ENCODE peak calls at places on chromosomes 5 and 9, in nine cellular contexts. G is OCI-LY7, C is endothelial cell, I is GM10248, F is psoas muscle, U is heart right ventricle, V is tibial artery, D is Caco-2, K is A673. Q is an unnamed sample.

GRCh38 chr5:111744455-111744854 is 12.5 kb downstream of the NREP start:
- DNase-seq in U (no peak), F (no peak), C (no peak), V (no peak), K (no peak), D (no peak), G (no peak), I (no peak), Q (no peak)

GRCh38 chr9:89952401-89952800 is 347.6 kb downstream of the GADD45G start:
- DNase-seq in I (no peak), D (no peak), U (no peak), K (no peak), C (no peak), V (no peak), G (no peak), F (no peak), Q (peak)

GRCh38 chr5:9765421-9765820 is 135.3 kb upstream of the TAS2R1 start:
- DNase-seq in K (no peak), F (no peak), G (no peak), V (no peak), C (no peak), I (no peak), D (no peak), U (no peak), Q (no peak)

GRCh38 chr5:132759114-132760042 is 12.2 kb downstream of the CCNI2 start:
- DNase-seq in F (no peak), D (peak), G (no peak), K (no peak), V (no peak), I (no peak), C (peak), U (no peak), Q (no peak)

GRCh38 chr5:65127181-65127901 is 354.4 kb downstream of the ADAMTS6 start:
- DNase-seq in V (no peak), F (no peak), I (no peak), G (no peak), D (no peak), U (no peak), K (no peak), C (no peak), Q (no peak)

GRCh38 chr5:100905259-100905914 is 2.3 kb upstream of the ST8SIA4 start:
- DNase-seq in F (no peak), G (peak), D (no peak), V (no peak), U (no peak), K (no peak), C (no peak), I (no peak), Q (no peak)

GRCh38 chr5:180283026-180283615 is 8.8 kb downstream of the MAPK9 start:
- DNase-seq in U (no peak), G (no peak), V (no peak), K (no peak), I (no peak), C (no peak), F (no peak), D (no peak), Q (no peak)

GRCh38 chr9:108047264-108047663 is 557.7 kb upstream of the KLF4 start:
- DNase-seq in U (no peak), V (no peak), D (no peak), F (no peak), K (no peak), C (no peak), G (no peak), I (no peak), Q (no peak)

GRCh38 chr9:125683486-125683885 is 23.5 kb downstream of the MAPKAP1 start:
- DNase-seq in U (no peak), I (no peak), K (no peak), C (no peak), F (no peak), D (no peak), V (no peak), G (no peak), Q (no peak)

GRCh38 chr5:141800629-141801028 is 77.6 kb downstream of the PCDH1 start:
- DNase-seq in K (peak), G (no peak), C (no peak), F (no peak), U (no peak), D (no peak), V (no peak), I (no peak), Q (no peak)

GRCh38 chr9:123434619-123435240 is 78.7 kb downstream of the CRB2 start:
- DNase-seq in K (no peak), F (no peak), G (no peak), U (no peak), I (no peak), V (no peak), D (peak), C (peak), Q (no peak)

GRCh38 chr5:107012371-107012770 is 658.4 kb downstream of the EFNA5 start:
- DNase-seq in U (no peak), K (no peak), G (no peak), C (no peak), I (no peak), F (no peak), V (no peak), D (no peak), Q (no peak)

GRCh38 chr5:60945760-60946253 is 802 bp downstream of the NDUFAF2 start:
- DNase-seq in I (no peak), F (no peak), V (peak), D (peak), K (peak), C (no peak), U (no peak), G (no peak), Q (peak)

GRCh38 chr5:142325677-142326479 is 1.1 kb upstream of the SPRY4 start:
- DNase-seq in F (peak), V (no peak), I (no peak), C (peak), G (no peak), D (peak), U (peak), K (peak), Q (no peak)

GRCh38 chr9:126827227-126827626 is 22.4 kb downstream of the ZBTB43 start:
- DNase-seq in F (no peak), D (no peak), I (no peak), G (no peak), K (no peak), C (no peak), V (no peak), U (no peak), Q (no peak)

GRCh38 chr9:133938086-133938485 is 54.0 kb downstream of the VAV2 start:
- DNase-seq in C (no peak), D (no peak), F (no peak), U (no peak), K (no peak), G (no peak), I (no peak), V (no peak), Q (no peak)

GRCh38 chr9:71858812-71859211 is 52.2 kb downstream of the ABHD17B start:
- DNase-seq in U (no peak), G (no peak), K (no peak), V (no peak), D (no peak), F (no peak), I (peak), C (no peak), Q (peak)

GRCh38 chr5:79186455-79186854 is 49.5 kb upstream of the JMY start:
- DNase-seq in F (no peak), K (no peak), C (no peak), V (no peak), U (no peak), I (no peak), G (no peak), D (no peak), Q (no peak)

GRCh38 chr5:137040641-137041340 is 458.3 kb downstream of the SPOCK1 start:
- DNase-seq in V (no peak), C (no peak), D (no peak), U (no peak), K (no peak), I (no peak), F (no peak), G (no peak), Q (no peak)

GRCh38 chr5:165996484-165996883 is 2295.0 kb upstream of the WWC1 start:
- DNase-seq in K (no peak), F (no peak), C (no peak), V (no peak), G (no peak), D (no peak), U (no peak), I (no peak), Q (no peak)

GRCh38 chr5:2534970-2535369 is 216.5 kb downstream of the IRX2 start:
- DNase-seq in G (no peak), U (no peak), I (no peak), F (no peak), K (no peak), D (no peak), C (no peak), V (no peak), Q (no peak)

GRCh38 chr5:154524846-154525245 is 46.8 kb upstream of the HAND1 start:
- DNase-seq in K (no peak), C (no peak), I (no peak), D (no peak), V (no peak), F (no peak), U (no peak), G (no peak), Q (no peak)

GRCh38 chr5:5339257-5339656 is 83.2 kb upstream of the ICE1 start:
- DNase-seq in D (no peak), G (no peak), I (no peak), K (no peak), C (no peak), V (no peak), F (no peak), U (no peak), Q (no peak)

GRCh38 chr5:96816430-96816939 is 8.7 kb upstream of the ERAP1 start:
- DNase-seq in G (peak), K (peak), I (no peak), D (no peak), V (no peak), U (no peak), C (no peak), F (no peak), Q (peak)

GRCh38 chr9:5582835-5583195 is 46.1 kb upstream of the RIC1 start:
- DNase-seq in D (no peak), C (no peak), U (no peak), I (peak), K (no peak), G (peak), F (no peak), V (peak), Q (peak)

GRCh38 chr9:123475407-123475806 is 119.4 kb downstream of the CRB2 start:
- DNase-seq in K (no peak), V (no peak), I (no peak), G (peak), D (no peak), F (no peak), U (no peak), C (no peak), Q (no peak)

GRCh38 chr9:137286980-137287383 is 9.5 kb downstream of the TOR4A start:
- DNase-seq in C (peak), V (no peak), K (peak), U (peak), I (peak), D (peak), G (peak), F (peak), Q (peak)

GRCh38 chr9:312596-313320 is 98.1 kb downstream of the DOCK8 start:
- DNase-seq in U (no peak), G (no peak), F (no peak), K (no peak), C (no peak), I (no peak), D (no peak), V (no peak), Q (no peak)

GRCh38 chr9:38414040-38414723 is 10.1 kb downstream of the IGFBPL1 start:
- DNase-seq in D (no peak), K (no peak), V (no peak), F (no peak), G (no peak), C (no peak), I (no peak), U (no peak), Q (no peak)

GRCh38 chr5:172114875-172115422 is 73.1 kb downstream of the STK10 start:
- DNase-seq in C (no peak), F (no peak), D (no peak), I (peak), U (peak), K (no peak), V (no peak), G (peak), Q (peak)

GRCh38 chr5:33148076-33148501 is 292.7 kb upstream of the TARS1 start:
- DNase-seq in I (no peak), F (peak), U (no peak), C (no peak), G (no peak), D (no peak), V (no peak), K (no peak), Q (no peak)

GRCh38 chr9:91746904-91747303 is 203.1 kb downstream of the ROR2 start:
- DNase-seq in C (no peak), D (no peak), G (no peak), I (no peak), V (no peak), F (no peak), K (no peak), U (no peak), Q (no peak)

GRCh38 chr5:88251048-88251711 is 17.5 kb downstream of the TMEM161B start:
- DNase-seq in F (no peak), I (no peak), V (no peak), G (no peak), K (no peak), U (no peak), D (no peak), C (no peak), Q (no peak)

GRCh38 chr5:95029569-95030366 is 255.1 kb downstream of the MCTP1 start:
- DNase-seq in C (no peak), I (peak), U (no peak), D (no peak), F (no peak), G (no peak), K (no peak), V (no peak), Q (peak)

GRCh38 chr5:65192326-65192725 is 289.4 kb downstream of the ADAMTS6 start:
- DNase-seq in C (no peak), F (no peak), I (no peak), K (no peak), D (no peak), G (no peak), U (no peak), V (no peak), Q (no peak)

GRCh38 chr5:141560725-141561483 is 57.9 kb downstream of the DIAPH1 start:
- DNase-seq in V (peak), I (no peak), U (peak), G (no peak), F (peak), C (peak), D (peak), K (peak), Q (no peak)

GRCh38 chr9:136403538-136403914 is 3.6 kb upstream of the SNAPC4 start:
- DNase-seq in G (no peak), C (no peak), V (no peak), F (no peak), I (peak), K (no peak), D (no peak), U (no peak), Q (peak)

DNA sequence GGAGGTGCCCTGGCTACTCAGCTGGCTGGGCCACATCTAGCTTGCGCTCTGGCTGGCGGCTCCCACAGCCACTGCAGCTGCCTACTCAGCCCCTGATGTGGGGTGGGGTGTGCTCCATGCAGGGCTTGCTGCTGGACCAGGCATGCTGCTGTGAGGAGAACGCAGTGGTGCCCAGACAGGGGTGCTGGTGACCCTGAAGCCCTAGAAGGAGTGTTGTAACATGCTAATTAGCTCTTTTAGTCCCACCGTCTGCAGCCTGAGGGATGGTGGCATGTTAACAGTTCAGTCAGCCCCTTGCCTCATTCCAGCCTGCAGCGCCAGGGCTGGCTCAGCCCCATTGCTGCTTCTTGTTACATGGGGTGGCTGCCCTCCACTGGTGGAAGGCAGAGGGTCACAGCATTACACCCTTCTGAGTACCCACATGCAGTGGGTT is 642.3 kb downstream of the DMRTA1 start:
- DNase-seq in D (no peak), U (no peak), F (no peak), K (peak), C (peak), G (peak), V (no peak), I (no peak), Q (no peak)
- TF ChIP-seq CTCF in D (no peak), U (no peak), F (peak), K (no peak), C (no peak), G (no peak), V (no peak), I (no peak), Q (no peak)

GRCh38 chr5:157306092-157306491 is 40.2 kb downstream of the CYFIP2 start:
- DNase-seq in G (no peak), C (no peak), V (no peak), U (no peak), I (no peak), F (no peak), K (no peak), D (no peak), Q (no peak)

GRCh38 chr5:157309796-157310195 is 43.9 kb downstream of the CYFIP2 start:
- DNase-seq in I (no peak), G (no peak), U (no peak), C (no peak), V (no peak), D (no peak), K (no peak), F (no peak), Q (no peak)

GRCh38 chr5:157306690-157307089 is 40.8 kb downstream of the CYFIP2 start:
- DNase-seq in F (no peak), I (no peak), V (no peak), U (no peak), K (no peak), C (no peak), D (no peak), G (peak), Q (no peak)

GRCh38 chr5:157311595-157311994 is 45.7 kb downstream of the CYFIP2 start:
- DNase-seq in G (no peak), I (no peak), K (no peak), D (no peak), F (no peak), U (no peak), V (no peak), C (no peak), Q (no peak)

DNA sequence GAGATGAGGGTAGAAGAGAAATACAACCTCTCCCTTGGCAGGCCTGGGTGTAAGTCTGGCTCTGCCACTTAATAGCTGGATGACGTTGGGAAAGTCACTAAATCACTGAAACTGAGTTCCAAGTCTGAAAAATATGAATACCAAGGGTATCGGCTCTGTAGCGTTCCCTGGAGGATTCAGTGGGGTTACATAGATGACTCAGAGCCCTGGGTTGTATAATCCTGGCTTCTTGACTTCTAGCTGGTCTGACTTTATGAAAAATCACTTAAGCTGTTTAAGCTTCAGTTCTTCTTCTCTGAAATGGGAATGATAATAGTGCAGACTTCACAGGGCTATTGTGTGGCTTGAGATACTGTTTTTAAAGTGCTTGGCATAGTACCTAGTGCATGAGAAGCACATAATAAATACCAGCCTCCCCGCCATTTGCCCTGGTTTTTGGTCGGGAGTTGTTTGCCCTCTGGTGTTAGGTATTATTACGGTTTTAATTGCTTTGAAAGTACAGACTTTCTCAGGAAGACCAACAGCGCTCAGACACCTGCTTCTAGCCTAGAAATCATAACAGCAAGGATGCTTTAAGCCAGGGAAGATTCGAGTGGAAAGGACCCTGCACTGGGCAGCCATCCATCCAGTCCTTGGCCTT is 43.0 kb downstream of the CYFIP2 start:
- DNase-seq in I (no peak), K (peak), D (no peak), V (no peak), U (no peak), F (no peak), C (no peak), G (peak), Q (no peak)
- TF ChIP-seq CTCF in I (no peak), K (no peak), D (no peak), V (no peak), U (no peak), F (no peak), C (no peak), G (peak), Q (no peak)

GRCh38 chr5:6759401-6759800 is 46.2 kb downstream of the TENT4A start:
- DNase-seq in C (no peak), G (no peak), D (peak), K (no peak), V (no peak), I (no peak), F (no peak), U (no peak), Q (no peak)
- TF ChIP-seq CTCF in C (no peak), G (no peak), D (no peak), K (no peak), V (no peak), I (no peak), F (no peak), U (no peak), Q (no peak)

GRCh38 chr9:19174127-19174921 is 47.0 kb upstream of the PLIN2 start:
- DNase-seq in D (peak), I (peak), U (peak), G (peak), K (peak), V (peak), F (peak), C (peak), Q (peak)
- TF ChIP-seq CTCF in D (peak), I (peak), U (peak), G (peak), K (peak), V (peak), F (peak), C (peak), Q (peak)

DNA sequence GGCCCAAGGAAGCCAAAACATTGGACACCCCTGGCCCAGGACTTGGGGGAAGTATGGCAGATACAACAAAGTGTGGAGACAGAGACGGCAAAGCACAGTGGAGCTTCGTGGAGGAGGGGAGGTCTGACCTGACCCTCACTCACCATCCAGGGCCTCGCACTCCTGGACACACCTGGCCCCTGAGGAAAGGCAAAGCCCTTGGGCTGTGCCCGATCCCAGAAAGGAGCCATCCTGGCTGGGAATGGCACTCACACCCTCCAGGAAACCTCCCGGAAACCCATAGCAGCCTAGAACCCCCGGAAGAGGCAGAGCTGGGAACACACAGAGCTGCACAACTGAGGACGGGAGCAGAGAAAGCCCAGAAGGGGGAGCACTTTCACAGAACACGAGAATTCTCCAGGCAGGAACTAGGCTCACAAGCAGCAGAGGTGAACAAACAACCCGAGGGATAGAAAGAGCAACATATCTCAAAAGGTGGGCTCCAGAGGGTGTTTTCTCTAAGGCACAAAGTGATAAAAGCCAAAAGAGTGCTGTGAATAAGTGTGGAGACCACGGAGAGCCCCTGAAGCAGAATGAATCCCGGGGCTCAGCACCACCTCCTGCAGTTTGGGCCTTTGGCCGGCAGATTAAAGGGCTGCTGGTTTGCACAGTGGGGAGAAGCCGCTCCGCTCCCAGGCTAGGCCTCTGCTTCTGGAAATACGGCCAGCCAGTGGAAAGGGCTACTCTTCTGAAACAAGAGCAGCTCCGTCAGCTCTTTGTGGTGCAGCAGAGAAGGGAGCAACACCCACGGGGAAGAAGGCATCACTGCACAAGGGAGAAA is 108.2 kb downstream of the UBE2R2 start:
- DNase-seq in C (peak), D (no peak), V (no peak), I (peak), G (peak), U (no peak), F (no peak), K (peak), Q (peak)
- TF ChIP-seq CTCF in C (peak), D (peak), V (peak), I (peak), G (peak), U (peak), F (peak), K (peak), Q (peak)

GRCh38 chr9:88182501-88182900 is 44.2 kb upstream of the SPATA31C2 start:
- DNase-seq in U (no peak), G (no peak), K (no peak), V (no peak), C (no peak), I (no peak), D (no peak), F (no peak), Q (no peak)
- TF ChIP-seq CTCF in U (no peak), G (no peak), K (no peak), V (no peak), C (no peak), I (no peak), D (no peak), F (no peak), Q (no peak)